ENCODE peak calls at places on chromosomes 4 and X, in nine cellular contexts. A is M059J, N is progenitor cell of endocrine pancreas, T is body of pancreas, J is D341Med, D is germinal center, Z is NCI-H69, K is MCF 10A, G is left cardiac atrium. W is an unnamed sample.

GRCh38 chr4:155959417-155959816 is 5.8 kb upstream of the CTSO start:
- DNase-seq in N (no peak), D (no peak), T (no peak), K (no peak), A (no peak), J (no peak), G (no peak), Z (no peak), W (no peak)

GRCh38 chr4:152590179-152591031 is 54.5 kb upstream of the FBXW7 start:
- DNase-seq in K (peak), T (no peak), D (no peak), J (peak), N (no peak), Z (peak), A (peak), G (no peak), W (no peak)

GRCh38 chr4:63020661-63021060 is 1388.6 kb downstream of the TECRL start:
- DNase-seq in A (no peak), D (no peak), J (no peak), G (no peak), Z (no peak), T (no peak), N (no peak), K (no peak), W (no peak)

GRCh38 chrX:112868586-112868985 is 28.0 kb upstream of the AMOT start:
- DNase-seq in G (no peak), J (no peak), K (peak), A (peak), D (no peak), Z (no peak), N (no peak), T (no peak), W (no peak)

GRCh38 chr4:1492636-1493539 is 86.6 kb upstream of the NKX1-1 start:
- DNase-seq in D (no peak), N (no peak), G (no peak), A (no peak), J (peak), Z (no peak), T (peak), K (no peak), W (no peak)

GRCh38 chrX:104156630-104157529 is at the start of gene SLC25A53:
- DNase-seq in D (peak), G (peak), N (peak), K (peak), T (peak), J (peak), A (peak), Z (peak), W (peak)

GRCh38 chrX:17521871-17522693 is 147.1 kb downstream of the NHS start:
- DNase-seq in D (no peak), K (peak), N (no peak), T (no peak), G (peak), A (peak), Z (peak), J (peak), W (no peak)

GRCh38 chr4:136864580-136865185 is 667.6 kb downstream of the PCDH18 start:
- DNase-seq in A (peak), N (no peak), D (no peak), T (peak), Z (peak), J (peak), G (no peak), K (peak), W (peak)

GRCh38 chrX:104166735-104167436 is 633 bp downstream of the FAM199X start:
- DNase-seq in A (peak), N (no peak), G (no peak), T (no peak), J (no peak), Z (peak), K (no peak), D (no peak), W (no peak)

GRCh38 chr4:60952921-60953320 is 247.2 kb upstream of the ADGRL3 start:
- DNase-seq in N (no peak), G (no peak), Z (no peak), T (no peak), A (no peak), K (no peak), D (no peak), J (no peak), W (no peak)

GRCh38 chr4:38210396-38211114 is 250.4 kb downstream of the PTTG2 start:
- DNase-seq in D (no peak), K (no peak), T (no peak), A (peak), J (no peak), N (no peak), Z (no peak), G (no peak), W (no peak)

GRCh38 chr4:88975925-88976511 is 81.0 kb downstream of the FAM13A start:
- DNase-seq in N (no peak), D (no peak), Z (peak), T (no peak), J (no peak), K (no peak), G (no peak), A (no peak), W (no peak)

GRCh38 chr4:52833941-52834525 is 28.1 kb upstream of the RASL11B start:
- DNase-seq in G (no peak), D (no peak), Z (no peak), T (no peak), J (no peak), A (peak), N (no peak), K (peak), W (no peak)

GRCh38 chr4:184649026-184649970 is at the start of the genes CASP3 and PRIMPOL:
- DNase-seq in K (peak), J (peak), D (peak), G (peak), N (peak), Z (peak), T (peak), A (peak), W (peak)